ENCODE peak calls at places on chromosomes 12 and 14, in six cellular contexts. B is HCT116, P is Panc1, G is transverse colon, R is GM12878, Y is stomach. Z is an unnamed sample. For H3K4me1, the result is how much of the 10 kb centered on the place peaks cover.

GRCh38 chr12:15757553-15758255 is 31.5 kb downstream of the EPS8 start:
- DNase-seq in B (peak), P (peak), G (no peak), R (no peak), Y (peak), Z (peak)

GRCh38 chr14:51208982-51209381 is 31.1 kb upstream of the TMX1 start:
- DNase-seq in B (no peak), P (no peak), G (no peak), R (no peak), Y (no peak), Z (no peak)

GRCh38 chr12:111451649-111452129 is 46.0 kb downstream of the SH2B3 start:
- DNase-seq in B (peak), P (peak), G (no peak), R (no peak), Y (peak), Z (no peak)

GRCh38 chr12:29537292-29537691 is 39.8 kb upstream of the OVCH1 start:
- DNase-seq in B (no peak), P (no peak), G (no peak), R (no peak), Y (no peak), Z (no peak)

GRCh38 chr14:97058071-97058470 is 260.9 kb downstream of the VRK1 start:
- DNase-seq in B (no peak), P (no peak), G (no peak), R (no peak), Y (no peak), Z (no peak)

GRCh38 chr12:54428050-54429013 is 9.3 kb upstream of the ITGA5 start:
- DNase-seq in B (no peak), P (no peak), G (peak), R (no peak), Y (no peak), Z (peak)

GRCh38 chr12:100173111-100173510 is 27.5 kb upstream of the ACTR6 start:
- DNase-seq in B (no peak), P (no peak), G (no peak), R (no peak), Y (no peak), Z (no peak)

GRCh38 chr12:85951823-85952222 is 77.7 kb downstream of the NTS start:
- DNase-seq in B (peak), P (peak), G (no peak), R (no peak), Y (no peak), Z (no peak)

GRCh38 chr14:105368032-105368417 is 30.3 kb upstream of the TEX22 start:
- DNase-seq in B (no peak), P (no peak), G (no peak), R (no peak), Y (no peak), Z (no peak)

GRCh38 chr14:99569725-99570541 is 34.1 kb downstream of the CCDC85C start:
- DNase-seq in B (no peak), P (no peak), G (no peak), R (no peak), Y (no peak), Z (no peak)

GRCh38 chr12:109440851-109441490 is 36.1 kb downstream of the KCTD10 start:
- DNase-seq in B (no peak), P (no peak), G (no peak), R (no peak), Y (no peak), Z (no peak)

GRCh38 chr12:123148223-123148622 is 2.7 kb downstream of the PITPNM2 start:
- DNase-seq in B (no peak), P (no peak), G (no peak), R (no peak), Y (no peak), Z (no peak)

GRCh38 chr12:12384601-12385321 is 27.9 kb downstream of the BORCS5 start:
- DNase-seq in B (no peak), P (no peak), G (no peak), R (no peak), Y (no peak), Z (no peak)

GRCh38 chr14:96039633-96040311 is 610 bp downstream of the C14orf132 start:
- DNase-seq in B (no peak), P (no peak), G (no peak), R (no peak), Y (no peak), Z (peak)

GRCh38 chr12:29164477-29165163 is 15.5 kb downstream of the FAR2 start:
- DNase-seq in B (no peak), P (no peak), G (no peak), R (peak), Y (no peak), Z (no peak)

GRCh38 chr12:642633-643477 is 20.4 kb downstream of the NINJ2 start:
- DNase-seq in B (no peak), P (no peak), G (peak), R (no peak), Y (peak), Z (peak)
- TF ChIP-seq POLR2AphosphoS5 in B (peak), P (peak), G (peak), R (peak), Y (peak), Z (no peak)

GRCh38 chr12:68636268-68636667 is 25.6 kb downstream of the RAP1B start:
- DNase-seq in B (no peak), P (no peak), G (no peak), R (no peak), Y (no peak), Z (no peak)

GRCh38 chr12:68638721-68639395 is 28.2 kb downstream of the RAP1B start:
- DNase-seq in B (no peak), P (no peak), G (no peak), R (no peak), Y (no peak), Z (no peak)

GRCh38 chr12:68639396-68639767 is 28.7 kb downstream of the RAP1B start:
- DNase-seq in B (no peak), P (no peak), G (no peak), R (no peak), Y (no peak), Z (no peak)

GRCh38 chr12:68638171-68638570 is 27.5 kb downstream of the RAP1B start:
- DNase-seq in B (no peak), P (no peak), G (no peak), R (no peak), Y (no peak), Z (no peak)

DNA sequence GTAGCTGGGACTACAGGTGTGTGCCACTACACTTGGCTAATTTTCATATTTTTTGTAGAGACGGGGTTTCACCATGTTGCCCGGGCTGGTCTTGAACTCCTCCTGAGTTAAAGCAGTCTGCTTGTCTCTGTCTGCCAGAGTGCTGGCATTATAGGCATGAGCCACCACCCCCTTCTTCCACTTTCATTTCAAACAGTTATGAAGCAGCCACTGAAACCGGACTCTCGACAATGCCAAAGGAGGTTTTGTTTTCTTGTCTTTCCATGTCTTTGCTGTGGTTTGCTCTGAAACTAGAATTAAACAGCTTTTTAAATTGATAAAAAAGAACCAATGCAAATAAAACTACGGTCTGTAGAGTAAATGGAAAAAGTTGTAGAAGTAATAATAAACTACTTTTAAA is 30.4 kb downstream of the RAP1B start:
- DNase-seq in B (no peak), P (no peak), G (peak), R (peak), Y (no peak), Z (no peak)
- H3K4me1 ChIP-seq in B (under half), P (half or more), G (under half), R (under half), Y (half or more), Z (under half)

DNA sequence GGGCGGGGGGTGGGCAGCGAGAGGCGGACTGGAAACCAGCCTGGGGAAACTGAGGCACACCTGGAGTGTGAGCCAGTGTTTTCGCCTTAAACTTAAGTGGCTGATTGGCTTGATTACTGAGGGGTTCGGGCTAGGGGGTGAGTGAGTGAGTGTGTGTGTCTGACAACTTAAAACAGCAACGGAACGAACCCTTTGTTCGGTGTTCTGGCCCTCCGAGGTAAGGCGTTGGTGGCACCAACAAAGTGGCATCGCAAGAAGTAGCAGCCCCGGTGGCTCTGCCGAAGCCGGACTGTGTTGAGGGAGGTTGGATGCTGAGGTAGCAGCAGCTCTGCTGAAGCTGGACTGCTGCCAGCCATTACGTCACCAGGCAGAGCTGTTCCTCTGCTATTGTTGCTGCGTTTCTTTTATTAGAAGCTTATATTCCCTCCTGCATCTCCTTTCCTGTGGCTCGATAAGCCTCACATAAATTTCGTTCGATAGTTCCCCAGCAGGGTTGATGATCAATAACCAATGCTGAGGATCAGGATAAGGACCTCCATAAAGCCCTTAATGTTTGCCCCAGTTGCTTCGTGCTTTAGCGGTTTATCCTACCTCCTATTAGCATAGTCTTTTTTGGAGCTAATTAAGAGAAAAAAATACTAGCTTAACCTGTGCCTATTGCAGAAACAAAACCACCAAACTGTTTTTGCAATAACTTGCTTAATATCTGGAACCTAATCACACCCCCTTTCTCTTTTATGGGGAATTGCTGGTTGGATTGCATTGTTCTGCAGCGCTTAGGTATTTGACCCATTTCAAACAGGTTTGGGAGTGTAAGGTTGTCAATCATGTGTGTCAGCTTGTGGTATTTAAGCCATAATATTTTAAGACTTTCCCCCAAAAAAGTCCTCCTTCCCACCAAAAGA is 1.3 kb downstream of the GPR137C start:
- DNase-seq in B (peak), P (no peak), G (peak), R (peak), Y (peak), Z (no peak)
- TF ChIP-seq POLR2AphosphoS5 in B (no peak), P (no peak), G (peak), R (no peak), Y (peak), Z (no peak)

GRCh38 chr14:20614038-20614840 is 23.1 kb upstream of the RNASE12 start:
- DNase-seq in B (no peak), P (no peak), G (no peak), R (no peak), Y (no peak), Z (no peak)
- H3K4me1 ChIP-seq in B (under half), P (under half), G (under half), R (under half), Y (under half), Z (under half)

GRCh38 chr14:38848243-38848642 is 254.8 kb downstream of the SEC23A start:
- DNase-seq in B (no peak), P (no peak), G (no peak), R (no peak), Y (no peak), Z (no peak)
- TF ChIP-seq POLR2AphosphoS5 in B (no peak), P (no peak), G (no peak), R (no peak), Y (no peak), Z (no peak)

GRCh38 chr14:64623576-64624165 is 73.9 kb downstream of the PPP1R36 start:
- DNase-seq in B (no peak), P (no peak), G (no peak), R (no peak), Y (no peak), Z (no peak)

GRCh38 chr14:64632056-64632455 is 72.2 kb upstream of the PLEKHG3 start:
- DNase-seq in B (no peak), P (no peak), G (no peak), R (no peak), Y (no peak), Z (no peak)

GRCh38 chr14:64630778-64631177 is 73.4 kb upstream of the PLEKHG3 start:
- DNase-seq in B (no peak), P (no peak), G (peak), R (no peak), Y (no peak), Z (no peak)

GRCh38 chr14:64625363-64626232 is 75.8 kb downstream of the PPP1R36 start:
- DNase-seq in B (no peak), P (no peak), G (peak), R (no peak), Y (peak), Z (no peak)

DNA sequence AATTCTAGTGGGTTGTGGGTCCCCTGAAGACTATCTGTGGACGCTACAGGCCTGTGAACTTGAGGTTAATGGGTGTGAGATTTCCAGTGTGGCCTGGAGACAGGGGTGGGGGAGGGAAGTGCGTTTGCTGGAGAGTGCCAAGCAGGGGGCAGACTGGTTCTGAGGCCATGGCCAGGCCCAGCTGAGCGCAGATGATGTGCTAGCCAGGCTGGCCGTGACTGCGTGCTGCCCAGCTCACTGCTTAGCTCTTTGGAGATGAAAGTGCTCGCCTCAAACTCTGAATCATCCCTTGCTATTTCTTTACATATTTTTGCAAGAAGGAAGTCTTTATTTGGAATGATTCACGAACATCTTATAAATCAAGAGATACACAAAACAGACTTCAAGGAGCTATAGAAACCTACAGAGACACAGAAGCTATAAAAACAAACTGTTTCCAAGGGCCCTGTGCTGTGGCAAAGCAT is 75.3 kb upstream of the PLEKHG3 start:
- DNase-seq in B (no peak), P (peak), G (peak), R (no peak), Y (no peak), Z (no peak)
- H3K4me1 ChIP-seq in B (under half), P (under half), G (half or more), R (under half), Y (under half), Z (under half)

DNA sequence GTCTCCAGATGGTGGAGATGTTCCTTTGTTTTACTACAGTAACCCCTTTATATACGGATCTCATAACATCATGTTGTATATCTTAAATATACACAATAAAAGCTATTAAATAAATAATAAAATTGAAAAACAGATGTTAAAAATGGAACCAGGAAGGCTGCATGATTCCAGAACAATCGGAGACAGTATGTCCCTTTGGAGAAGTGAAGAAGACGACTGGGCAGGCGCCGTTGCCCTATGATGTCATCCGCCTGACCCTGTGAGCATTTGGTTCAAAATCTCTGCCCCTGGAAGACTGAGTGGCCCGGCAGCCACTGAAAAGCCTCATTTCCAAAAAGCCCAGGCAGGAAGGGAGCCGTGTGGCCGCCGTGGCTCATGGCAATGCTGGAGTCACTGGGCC is 30.8 kb downstream of the RIMBP2 start:
- DNase-seq in B (no peak), P (no peak), G (no peak), R (no peak), Y (no peak), Z (no peak)
- TF ChIP-seq POLR2AphosphoS5 in B (no peak), P (no peak), G (no peak), R (no peak), Y (no peak), Z (no peak)

Z was measured in upper lobe of left lung.